ENCODE peak calls at places on chromosomes 11 and 22, in ten cellular contexts. One of them, this sample, is unnamed. For H3K4me1, the result is how much of the 10 kb centered on the place peaks cover.

GRCh38 chr11:32081129-32081641 is 9.7 kb upstream of the RCN1 start:
- DNase-seq in CD8-positive, alpha-beta memory T cell: no peak
- DNase-seq in adrenal gland: no peak
- DNase-seq in cardiac muscle cell: peak
- DNase-seq in esophagus squamous epithelium: no peak
- DNase-seq in MM.1S: peak
- DNase-seq in right lobe of liver: no peak
- DNase-seq in sigmoid colon: no peak
- DNase-seq in breast epithelium: no peak
- DNase-seq in endodermal cell: no peak
- DNase-seq in this sample: no peak

GRCh38 chr11:106012744-106013143 is 9.3 kb downstream of the MSANTD4 start:
- DNase-seq in CD8-positive, alpha-beta memory T cell: no peak
- DNase-seq in adrenal gland: no peak
- DNase-seq in cardiac muscle cell: peak
- DNase-seq in esophagus squamous epithelium: no peak
- DNase-seq in MM.1S: no peak
- DNase-seq in right lobe of liver: no peak
- DNase-seq in sigmoid colon: no peak
- DNase-seq in breast epithelium: no peak
- DNase-seq in endodermal cell: no peak
- DNase-seq in this sample: no peak

GRCh38 chr11:65493367-65494176 is 5.3 kb upstream of the MALAT1 start:
- DNase-seq in CD8-positive, alpha-beta memory T cell: no peak
- DNase-seq in adrenal gland: peak
- DNase-seq in cardiac muscle cell: peak
- DNase-seq in esophagus squamous epithelium: no peak
- DNase-seq in MM.1S: no peak
- DNase-seq in right lobe of liver: peak
- DNase-seq in sigmoid colon: peak
- DNase-seq in breast epithelium: peak
- DNase-seq in endodermal cell: peak
- DNase-seq in this sample: peak

GRCh38 chr11:61126266-61126665 is 24.0 kb downstream of the CD5 start:
- DNase-seq in CD8-positive, alpha-beta memory T cell: no peak
- DNase-seq in adrenal gland: no peak
- DNase-seq in cardiac muscle cell: peak
- DNase-seq in esophagus squamous epithelium: no peak
- DNase-seq in MM.1S: no peak
- DNase-seq in right lobe of liver: no peak
- DNase-seq in sigmoid colon: no peak
- DNase-seq in breast epithelium: no peak
- DNase-seq in endodermal cell: no peak
- DNase-seq in this sample: no peak

GRCh38 chr11:120973501-120973900 is 50.4 kb upstream of the TBCEL start:
- DNase-seq in CD8-positive, alpha-beta memory T cell: no peak
- DNase-seq in adrenal gland: no peak
- DNase-seq in cardiac muscle cell: no peak
- DNase-seq in esophagus squamous epithelium: no peak
- DNase-seq in MM.1S: no peak
- DNase-seq in right lobe of liver: no peak
- DNase-seq in sigmoid colon: no peak
- DNase-seq in breast epithelium: no peak
- DNase-seq in endodermal cell: no peak
- DNase-seq in this sample: no peak

GRCh38 chr11:70682760-70683159 is 284.4 kb downstream of the CTTN start:
- DNase-seq in CD8-positive, alpha-beta memory T cell: no peak
- DNase-seq in adrenal gland: no peak
- DNase-seq in cardiac muscle cell: no peak
- DNase-seq in esophagus squamous epithelium: no peak
- DNase-seq in MM.1S: no peak
- DNase-seq in right lobe of liver: no peak
- DNase-seq in sigmoid colon: no peak
- DNase-seq in breast epithelium: no peak
- DNase-seq in endodermal cell: no peak
- DNase-seq in this sample: no peak

GRCh38 chr22:31093956-31094622 is 13.0 kb downstream of the SMTN start:
- DNase-seq in CD8-positive, alpha-beta memory T cell: no peak
- DNase-seq in adrenal gland: no peak
- DNase-seq in cardiac muscle cell: no peak
- DNase-seq in esophagus squamous epithelium: no peak
- DNase-seq in MM.1S: no peak
- DNase-seq in right lobe of liver: no peak
- DNase-seq in sigmoid colon: peak
- DNase-seq in breast epithelium: no peak
- DNase-seq in endodermal cell: peak
- DNase-seq in this sample: no peak

GRCh38 chr22:24553597-24554315 is 1.2 kb downstream of the GUCD1 start:
- DNase-seq in CD8-positive, alpha-beta memory T cell: peak
- DNase-seq in adrenal gland: peak
- DNase-seq in cardiac muscle cell: no peak
- DNase-seq in esophagus squamous epithelium: no peak
- DNase-seq in MM.1S: peak
- DNase-seq in right lobe of liver: peak
- DNase-seq in sigmoid colon: peak
- DNase-seq in breast epithelium: no peak
- DNase-seq in endodermal cell: no peak
- DNase-seq in this sample: peak

DNA sequence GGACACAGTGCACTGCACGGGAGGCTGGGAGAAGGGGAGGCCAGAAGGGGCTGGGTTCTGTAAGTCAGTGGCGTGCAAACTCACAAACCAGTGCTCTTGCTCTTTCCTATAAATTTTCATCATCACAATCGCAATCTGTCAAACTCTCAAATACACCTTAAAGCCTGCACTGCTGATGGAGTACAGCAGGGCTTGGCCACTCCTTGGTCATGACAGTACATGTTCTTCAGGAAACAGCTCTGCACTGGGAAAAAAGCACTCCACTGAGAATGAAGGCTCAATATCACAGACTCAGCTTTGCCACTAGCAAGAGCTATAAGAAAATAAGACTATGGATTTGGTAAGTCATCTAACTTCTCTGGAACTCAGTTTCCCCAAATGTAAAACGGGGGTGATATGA is 111.0 kb downstream of the RBFOX2 start:
- DNase-seq in CD8-positive, alpha-beta memory T cell: no peak
- DNase-seq in adrenal gland: no peak
- DNase-seq in cardiac muscle cell: no peak
- DNase-seq in esophagus squamous epithelium: no peak
- DNase-seq in MM.1S: no peak
- DNase-seq in right lobe of liver: no peak
- DNase-seq in sigmoid colon: no peak
- DNase-seq in breast epithelium: no peak
- DNase-seq in endodermal cell: no peak
- DNase-seq in this sample: no peak
- H3K4me1 ChIP-seq in CD8-positive, alpha-beta memory T cell: under half
- H3K4me1 ChIP-seq in adrenal gland: under half
- H3K4me1 ChIP-seq in cardiac muscle cell: half or more
- H3K4me1 ChIP-seq in esophagus squamous epithelium: under half
- H3K4me1 ChIP-seq in MM.1S: under half
- H3K4me1 ChIP-seq in right lobe of liver: half or more
- H3K4me1 ChIP-seq in sigmoid colon: half or more
- H3K4me1 ChIP-seq in breast epithelium: under half
- H3K4me1 ChIP-seq in endodermal cell: under half
- H3K4me1 ChIP-seq in this sample: under half

GRCh38 chr22:35911877-35912276 is 116.7 kb downstream of the RBFOX2 start:
- DNase-seq in CD8-positive, alpha-beta memory T cell: no peak
- DNase-seq in adrenal gland: no peak
- DNase-seq in cardiac muscle cell: no peak
- DNase-seq in esophagus squamous epithelium: no peak
- DNase-seq in MM.1S: no peak
- DNase-seq in right lobe of liver: no peak
- DNase-seq in sigmoid colon: no peak
- DNase-seq in breast epithelium: no peak
- DNase-seq in endodermal cell: no peak
- DNase-seq in this sample: no peak
- H3K4me1 ChIP-seq in CD8-positive, alpha-beta memory T cell: under half
- H3K4me1 ChIP-seq in adrenal gland: under half
- H3K4me1 ChIP-seq in cardiac muscle cell: half or more
- H3K4me1 ChIP-seq in esophagus squamous epithelium: under half
- H3K4me1 ChIP-seq in MM.1S: under half
- H3K4me1 ChIP-seq in right lobe of liver: under half
- H3K4me1 ChIP-seq in sigmoid colon: half or more
- H3K4me1 ChIP-seq in breast epithelium: under half
- H3K4me1 ChIP-seq in endodermal cell: under half
- H3K4me1 ChIP-seq in this sample: under half

GRCh38 chr22:46754110-46754799 is 8.2 kb upstream of the TBC1D22A start:
- DNase-seq in CD8-positive, alpha-beta memory T cell: no peak
- DNase-seq in adrenal gland: peak
- DNase-seq in cardiac muscle cell: peak
- DNase-seq in esophagus squamous epithelium: peak
- DNase-seq in MM.1S: no peak
- DNase-seq in right lobe of liver: peak
- DNase-seq in sigmoid colon: peak
- DNase-seq in breast epithelium: peak
- DNase-seq in endodermal cell: no peak
- DNase-seq in this sample: peak

GRCh38 chr22:46758098-46758497 is 4.4 kb upstream of the TBC1D22A start:
- DNase-seq in CD8-positive, alpha-beta memory T cell: no peak
- DNase-seq in adrenal gland: no peak
- DNase-seq in cardiac muscle cell: no peak
- DNase-seq in esophagus squamous epithelium: no peak
- DNase-seq in MM.1S: no peak
- DNase-seq in right lobe of liver: peak
- DNase-seq in sigmoid colon: no peak
- DNase-seq in breast epithelium: no peak
- DNase-seq in endodermal cell: no peak
- DNase-seq in this sample: no peak

GRCh38 chr22:46754826-46755225 is 7.6 kb upstream of the TBC1D22A start:
- DNase-seq in CD8-positive, alpha-beta memory T cell: no peak
- DNase-seq in adrenal gland: no peak
- DNase-seq in cardiac muscle cell: no peak
- DNase-seq in esophagus squamous epithelium: no peak
- DNase-seq in MM.1S: no peak
- DNase-seq in right lobe of liver: no peak
- DNase-seq in sigmoid colon: peak
- DNase-seq in breast epithelium: no peak
- DNase-seq in endodermal cell: no peak
- DNase-seq in this sample: no peak

GRCh38 chr22:46757104-46757503 is 5.3 kb upstream of the TBC1D22A start:
- DNase-seq in CD8-positive, alpha-beta memory T cell: no peak
- DNase-seq in adrenal gland: no peak
- DNase-seq in cardiac muscle cell: no peak
- DNase-seq in esophagus squamous epithelium: no peak
- DNase-seq in MM.1S: no peak
- DNase-seq in right lobe of liver: no peak
- DNase-seq in sigmoid colon: no peak
- DNase-seq in breast epithelium: no peak
- DNase-seq in endodermal cell: no peak
- DNase-seq in this sample: no peak

DNA sequence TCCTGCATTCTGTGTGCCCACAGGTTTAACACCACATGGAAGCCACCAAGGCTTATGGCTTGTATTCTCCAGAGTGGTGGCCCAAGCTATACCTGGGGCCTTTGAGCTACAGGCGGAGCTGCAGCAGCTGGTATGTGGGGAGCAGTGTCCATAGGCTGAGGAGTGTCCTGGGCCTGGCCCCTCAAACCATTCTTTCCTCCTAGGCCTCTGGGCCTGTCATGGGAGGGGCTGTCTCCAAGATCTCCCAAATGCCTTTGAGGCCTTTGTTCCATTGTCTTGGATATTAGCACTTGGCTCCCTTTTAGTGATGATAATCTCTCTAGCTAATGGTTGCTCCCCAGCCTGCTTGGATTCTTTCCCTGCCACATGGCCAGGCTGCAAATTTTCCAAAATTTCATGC is 6.4 kb upstream of the TBC1D22A start:
- DNase-seq in CD8-positive, alpha-beta memory T cell: no peak
- DNase-seq in adrenal gland: no peak
- DNase-seq in cardiac muscle cell: no peak
- DNase-seq in esophagus squamous epithelium: no peak
- DNase-seq in MM.1S: no peak
- DNase-seq in right lobe of liver: no peak
- DNase-seq in sigmoid colon: no peak
- DNase-seq in breast epithelium: no peak
- DNase-seq in endodermal cell: no peak
- DNase-seq in this sample: no peak
- H3K4me1 ChIP-seq in CD8-positive, alpha-beta memory T cell: under half
- H3K4me1 ChIP-seq in adrenal gland: under half
- H3K4me1 ChIP-seq in cardiac muscle cell: under half
- H3K4me1 ChIP-seq in esophagus squamous epithelium: under half
- H3K4me1 ChIP-seq in MM.1S: under half
- H3K4me1 ChIP-seq in right lobe of liver: half or more
- H3K4me1 ChIP-seq in sigmoid colon: under half
- H3K4me1 ChIP-seq in breast epithelium: under half
- H3K4me1 ChIP-seq in endodermal cell: under half
- H3K4me1 ChIP-seq in this sample: under half

GRCh38 chr11:12160231-12160630 is 49.8 kb downstream of the MICAL2 start:
- DNase-seq in CD8-positive, alpha-beta memory T cell: no peak
- DNase-seq in adrenal gland: no peak
- DNase-seq in cardiac muscle cell: no peak
- DNase-seq in esophagus squamous epithelium: no peak
- DNase-seq in MM.1S: no peak
- DNase-seq in right lobe of liver: no peak
- DNase-seq in sigmoid colon: no peak
- DNase-seq in breast epithelium: no peak
- DNase-seq in endodermal cell: peak
- DNase-seq in this sample: no peak

GRCh38 chr11:12158926-12159325 is 48.5 kb downstream of the MICAL2 start:
- DNase-seq in CD8-positive, alpha-beta memory T cell: no peak
- DNase-seq in adrenal gland: no peak
- DNase-seq in cardiac muscle cell: peak
- DNase-seq in esophagus squamous epithelium: no peak
- DNase-seq in MM.1S: no peak
- DNase-seq in right lobe of liver: no peak
- DNase-seq in sigmoid colon: no peak
- DNase-seq in breast epithelium: no peak
- DNase-seq in endodermal cell: peak
- DNase-seq in this sample: peak

GRCh38 chr11:12161137-12161536 is 50.7 kb downstream of the MICAL2 start:
- DNase-seq in CD8-positive, alpha-beta memory T cell: no peak
- DNase-seq in adrenal gland: no peak
- DNase-seq in cardiac muscle cell: no peak
- DNase-seq in esophagus squamous epithelium: no peak
- DNase-seq in MM.1S: no peak
- DNase-seq in right lobe of liver: no peak
- DNase-seq in sigmoid colon: no peak
- DNase-seq in breast epithelium: no peak
- DNase-seq in endodermal cell: peak
- DNase-seq in this sample: no peak

GRCh38 chr11:12160680-12161079 is 50.3 kb downstream of the MICAL2 start:
- DNase-seq in CD8-positive, alpha-beta memory T cell: no peak
- DNase-seq in adrenal gland: no peak
- DNase-seq in cardiac muscle cell: peak
- DNase-seq in esophagus squamous epithelium: no peak
- DNase-seq in MM.1S: no peak
- DNase-seq in right lobe of liver: no peak
- DNase-seq in sigmoid colon: no peak
- DNase-seq in breast epithelium: no peak
- DNase-seq in endodermal cell: peak
- DNase-seq in this sample: no peak

DNA sequence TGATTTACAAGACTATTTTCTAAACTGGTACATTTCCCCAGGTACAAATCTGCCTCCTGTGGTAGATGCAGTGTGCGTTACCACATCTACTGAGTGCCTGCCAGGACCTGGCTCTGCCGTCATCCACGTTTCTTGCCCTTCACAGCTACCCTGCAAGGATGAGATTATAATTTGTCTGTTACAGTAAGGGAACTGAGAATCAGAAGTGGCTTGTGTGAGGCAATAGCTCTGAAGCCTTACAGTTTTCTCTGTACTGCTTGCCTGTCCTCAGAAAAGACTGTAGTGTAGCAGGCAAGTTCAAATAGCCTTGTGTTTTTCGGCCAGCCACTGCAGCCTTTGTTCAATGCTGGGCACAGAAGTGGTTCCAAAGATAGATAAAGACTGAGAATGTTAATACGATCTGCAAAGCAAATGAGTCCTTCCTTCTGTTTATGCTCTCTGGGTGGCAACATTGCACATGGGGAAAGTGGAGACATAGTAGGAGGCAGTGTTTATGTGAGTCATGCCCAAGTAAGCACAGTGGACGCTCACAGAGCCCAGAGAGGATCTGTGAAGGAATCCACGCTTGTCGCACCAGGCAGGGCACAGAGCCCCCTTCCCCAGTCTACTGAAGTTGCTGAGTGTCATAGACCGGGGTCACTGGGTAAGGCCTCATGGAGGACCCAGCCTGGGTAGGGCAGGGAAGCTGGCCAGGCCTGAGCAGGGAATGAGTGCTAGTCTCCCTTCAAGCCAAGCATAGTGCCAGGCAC is 49.1 kb downstream of the MICAL2 start:
- DNase-seq in CD8-positive, alpha-beta memory T cell: no peak
- DNase-seq in adrenal gland: no peak
- DNase-seq in cardiac muscle cell: peak
- DNase-seq in esophagus squamous epithelium: no peak
- DNase-seq in MM.1S: no peak
- DNase-seq in right lobe of liver: no peak
- DNase-seq in sigmoid colon: peak
- DNase-seq in breast epithelium: no peak
- DNase-seq in endodermal cell: peak
- DNase-seq in this sample: no peak
- H3K4me1 ChIP-seq in CD8-positive, alpha-beta memory T cell: under half
- H3K4me1 ChIP-seq in adrenal gland: under half
- H3K4me1 ChIP-seq in cardiac muscle cell: half or more
- H3K4me1 ChIP-seq in esophagus squamous epithelium: under half
- H3K4me1 ChIP-seq in MM.1S: under half
- H3K4me1 ChIP-seq in right lobe of liver: under half
- H3K4me1 ChIP-seq in sigmoid colon: half or more
- H3K4me1 ChIP-seq in breast epithelium: under half
- H3K4me1 ChIP-seq in endodermal cell: under half
- H3K4me1 ChIP-seq in this sample: under half

This sample was measured in small intestine.